ENCODE peak calls at places on chromosomes 3 and 15, in nine cellular contexts. One of them, this sample, is unnamed.

GRCh38 chr3:55183259-55183658 is 255.4 kb upstream of the LRTM1 start:
- DNase-seq in midbrain: no peak
- DNase-seq in NCI-H446: no peak
- DNase-seq in hypothalamus: no peak
- DNase-seq in left ventricle myocardium inferior: no peak
- DNase-seq in T-cell: no peak
- DNase-seq in mesothelial cell of epicardium: no peak
- DNase-seq in RCC 7860: no peak
- DNase-seq in H4: no peak
- DNase-seq in this sample: no peak

GRCh38 chr3:61448378-61448777 is 113.0 kb upstream of the PTPRG start:
- DNase-seq in midbrain: no peak
- DNase-seq in NCI-H446: no peak
- DNase-seq in hypothalamus: no peak
- DNase-seq in left ventricle myocardium inferior: no peak
- DNase-seq in T-cell: no peak
- DNase-seq in mesothelial cell of epicardium: no peak
- DNase-seq in RCC 7860: no peak
- DNase-seq in H4: no peak
- DNase-seq in this sample: no peak

GRCh38 chr15:90838066-90838465 is 30.3 kb upstream of the FURIN start:
- DNase-seq in midbrain: no peak
- DNase-seq in NCI-H446: no peak
- DNase-seq in hypothalamus: no peak
- DNase-seq in left ventricle myocardium inferior: no peak
- DNase-seq in T-cell: peak
- DNase-seq in mesothelial cell of epicardium: no peak
- DNase-seq in RCC 7860: no peak
- DNase-seq in H4: no peak
- DNase-seq in this sample: no peak

GRCh38 chr15:70074380-70074779 is 23.3 kb downstream of the TLE3 start:
- DNase-seq in midbrain: no peak
- DNase-seq in NCI-H446: no peak
- DNase-seq in hypothalamus: no peak
- DNase-seq in left ventricle myocardium inferior: no peak
- DNase-seq in T-cell: no peak
- DNase-seq in mesothelial cell of epicardium: no peak
- DNase-seq in RCC 7860: no peak
- DNase-seq in H4: no peak
- DNase-seq in this sample: no peak

GRCh38 chr3:188595890-188596376 is 442.0 kb downstream of the LPP start:
- DNase-seq in midbrain: no peak
- DNase-seq in NCI-H446: no peak
- DNase-seq in hypothalamus: no peak
- DNase-seq in left ventricle myocardium inferior: no peak
- DNase-seq in T-cell: no peak
- DNase-seq in mesothelial cell of epicardium: no peak
- DNase-seq in RCC 7860: no peak
- DNase-seq in H4: no peak
- DNase-seq in this sample: no peak

GRCh38 chr3:189944285-189945145 is 176.2 kb downstream of the P3H2 start:
- DNase-seq in midbrain: no peak
- DNase-seq in NCI-H446: no peak
- DNase-seq in hypothalamus: no peak
- DNase-seq in left ventricle myocardium inferior: no peak
- DNase-seq in T-cell: no peak
- DNase-seq in mesothelial cell of epicardium: no peak
- DNase-seq in RCC 7860: no peak
- DNase-seq in H4: no peak
- DNase-seq in this sample: no peak

GRCh38 chr3:31532587-31533168 is at the start of gene STT3B:
- DNase-seq in midbrain: no peak
- DNase-seq in NCI-H446: peak
- DNase-seq in hypothalamus: no peak
- DNase-seq in left ventricle myocardium inferior: peak
- DNase-seq in T-cell: peak
- DNase-seq in mesothelial cell of epicardium: no peak
- DNase-seq in RCC 7860: peak
- DNase-seq in H4: peak
- DNase-seq in this sample: peak

GRCh38 chr15:62382046-62382445 is 217.0 kb upstream of the C2CD4B start:
- DNase-seq in midbrain: no peak
- DNase-seq in NCI-H446: no peak
- DNase-seq in hypothalamus: no peak
- DNase-seq in left ventricle myocardium inferior: no peak
- DNase-seq in T-cell: no peak
- DNase-seq in mesothelial cell of epicardium: no peak
- DNase-seq in RCC 7860: no peak
- DNase-seq in H4: no peak
- DNase-seq in this sample: no peak

GRCh38 chr3:12522721-12523120 is 22.6 kb downstream of the MKRN2OS start:
- DNase-seq in midbrain: no peak
- DNase-seq in NCI-H446: no peak
- DNase-seq in hypothalamus: no peak
- DNase-seq in left ventricle myocardium inferior: peak
- DNase-seq in T-cell: no peak
- DNase-seq in mesothelial cell of epicardium: no peak
- DNase-seq in RCC 7860: no peak
- DNase-seq in H4: no peak
- DNase-seq in this sample: no peak

GRCh38 chr3:28349397-28350000 is 875 bp upstream of the AZI2 start:
- DNase-seq in midbrain: no peak
- DNase-seq in NCI-H446: no peak
- DNase-seq in hypothalamus: no peak
- DNase-seq in left ventricle myocardium inferior: no peak
- DNase-seq in T-cell: no peak
- DNase-seq in mesothelial cell of epicardium: no peak
- DNase-seq in RCC 7860: no peak
- DNase-seq in H4: no peak
- DNase-seq in this sample: peak

GRCh38 chr3:177561769-177562360 is 364.6 kb upstream of the TBL1XR1 start:
- DNase-seq in midbrain: no peak
- DNase-seq in NCI-H446: no peak
- DNase-seq in hypothalamus: no peak
- DNase-seq in left ventricle myocardium inferior: no peak
- DNase-seq in T-cell: no peak
- DNase-seq in mesothelial cell of epicardium: no peak
- DNase-seq in RCC 7860: no peak
- DNase-seq in H4: no peak
- DNase-seq in this sample: no peak

GRCh38 chr3:182005683-182006082 is 294.0 kb downstream of the SOX2 start:
- DNase-seq in midbrain: no peak
- DNase-seq in NCI-H446: no peak
- DNase-seq in hypothalamus: no peak
- DNase-seq in left ventricle myocardium inferior: no peak
- DNase-seq in T-cell: no peak
- DNase-seq in mesothelial cell of epicardium: no peak
- DNase-seq in RCC 7860: no peak
- DNase-seq in H4: no peak
- DNase-seq in this sample: no peak

This sample was measured in NCI-H1694.